ENCODE peak calls at places on chromosome 6, in four cellular contexts. L is progenitor cell of endocrine pancreas, T is AG10803, F is PC-3. J is an unnamed sample.
A peak's percentile ranks its signal among the peaks of the same experiment; 100 is the strongest.

GRCh38 chr6:167409689-167410088 is 84.8 kb downstream of the TTLL2 start:
- DNase-seq in L (no peak), T (no peak), F (no peak), J (no peak)

GRCh38 chr6:141291322-141291721 is 841.4 kb upstream of the GJE1 start:
- DNase-seq in L (no peak), T (no peak), F (peak; percentile 6), J (no peak)

GRCh38 chr6:17865798-17866725 is 121.4 kb downstream of the KIF13A start:
- DNase-seq in L (no peak), T (peak; percentile 92), F (peak; percentile 98), J (peak; percentile 64)

GRCh38 chr6:151847064-151847463 is 39.6 kb downstream of the ESR1 start:
- DNase-seq in L (peak; percentile 41), T (peak; percentile 39), F (peak; percentile 60), J (peak; percentile 27)

GRCh38 chr6:7541175-7542064 is at the start of gene DSP:
- DNase-seq in L (peak; percentile 82), T (peak; percentile 47), F (peak; percentile 86), J (peak; percentile 83)

GRCh38 chr6:105258816-105259215 is 79.0 kb upstream of the POPDC3 start:
- DNase-seq in L (no peak), T (no peak), F (no peak), J (peak; percentile 22)

GRCh38 chr6:43172127-43173007 is 1.3 kb downstream of the SRF start:
- DNase-seq in L (peak; percentile 42), T (no peak), F (peak; percentile 36), J (peak; percentile 71)

GRCh38 chr6:97138581-97138980 is 144.4 kb downstream of the MMS22L start:
- DNase-seq in L (no peak), T (no peak), F (no peak), J (no peak)

GRCh38 chr6:16930432-16930831 is 169.2 kb upstream of the ATXN1 start:
- DNase-seq in L (no peak), T (no peak), F (no peak), J (no peak)

GRCh38 chr6:127289934-127290333 is 23.3 kb downstream of the RNF146 start:
- DNase-seq in L (no peak), T (no peak), F (no peak), J (no peak)

GRCh38 chr6:33575211-33575610 is 4.9 kb downstream of the BAK1 start:
- DNase-seq in L (no peak), T (no peak), F (no peak), J (no peak)

GRCh38 chr6:33566182-33567084 is 13.6 kb downstream of the BAK1 start:
- DNase-seq in L (no peak), T (no peak), F (peak; percentile 61), J (no peak)

GRCh38 chr6:33568826-33569570 is 11.1 kb downstream of the BAK1 start:
- DNase-seq in L (no peak), T (no peak), F (no peak), J (no peak)

GRCh38 chr6:33571637-33572316 is 8.3 kb downstream of the BAK1 start:
- DNase-seq in L (no peak), T (no peak), F (no peak), J (no peak)

GRCh38 chr6:33570806-33571636 is 9.1 kb downstream of the BAK1 start:
- DNase-seq in L (peak; percentile 58), T (peak; percentile 60), F (peak; percentile 64), J (peak; percentile 89)
- TF ChIP-seq CTCF in L (no peak), T (no peak), F (no peak), J (no peak)

GRCh38 chr6:53960311-53960710 is 150.9 kb upstream of the MLIP start:
- DNase-seq in L (no peak), T (peak; percentile 67), F (peak; percentile 74), J (no peak)

GRCh38 chr6:53951383-53951782 is 156.6 kb downstream of the LRRC1 start:
- DNase-seq in L (no peak), T (no peak), F (no peak), J (no peak)

GRCh38 chr6:53956804-53957203 is 154.4 kb upstream of the MLIP start:
- DNase-seq in L (no peak), T (no peak), F (no peak), J (no peak)

GRCh38 chr6:53959717-53960116 is 151.5 kb upstream of the MLIP start:
- DNase-seq in L (no peak), T (peak; percentile 48), F (peak; percentile 78), J (no peak)

GRCh38 chr6:53956068-53956711 is 155.1 kb upstream of the MLIP start:
- DNase-seq in L (peak; percentile 44), T (peak; percentile 43), F (peak; percentile 89), J (peak; percentile 86)
- TF ChIP-seq CTCF in L (peak; percentile 78), T (peak; percentile 57), F (peak; percentile 94), J (peak; percentile 89)

DNA sequence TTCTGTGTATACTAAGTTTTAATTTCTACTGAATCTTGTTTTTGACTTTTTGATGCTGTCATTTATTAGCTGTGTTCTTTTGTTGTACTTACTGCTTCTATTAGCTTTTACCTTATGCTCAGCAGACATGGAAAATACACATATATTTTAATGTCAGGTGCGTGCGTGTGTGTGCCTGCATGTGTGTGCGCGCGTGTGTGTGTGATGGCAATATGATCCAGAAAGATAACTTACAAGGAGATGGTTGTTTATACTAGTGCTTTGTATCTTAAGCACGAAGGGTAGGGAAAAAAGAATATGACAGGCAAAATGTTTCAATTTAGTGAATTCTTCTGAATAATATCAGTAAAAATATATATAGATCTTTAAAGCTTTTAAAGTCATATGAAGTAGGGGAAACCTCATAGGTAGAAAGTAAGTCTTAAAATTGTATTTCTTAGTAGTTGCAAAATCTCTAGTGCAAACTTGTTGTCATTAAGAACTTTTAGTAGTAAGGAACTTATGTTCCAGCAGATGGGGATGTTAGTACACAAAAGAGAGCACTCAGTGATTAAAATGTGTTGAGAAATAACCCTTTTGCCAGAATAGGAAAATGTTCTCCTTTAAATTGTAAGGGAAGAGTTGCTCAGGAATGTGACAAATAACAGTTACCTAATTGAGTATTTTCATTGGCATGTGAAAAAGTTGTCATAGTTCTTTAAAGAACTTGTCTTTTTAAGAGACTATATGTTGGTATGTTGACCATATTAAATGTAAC is 13.2 kb downstream of the QKI start:
- DNase-seq in L (no peak), T (peak; percentile 88), F (peak; percentile 47), J (no peak)
- TF ChIP-seq CTCF in L (peak; percentile 51), T (peak; percentile 68), F (peak; percentile 54), J (no peak)

DNA sequence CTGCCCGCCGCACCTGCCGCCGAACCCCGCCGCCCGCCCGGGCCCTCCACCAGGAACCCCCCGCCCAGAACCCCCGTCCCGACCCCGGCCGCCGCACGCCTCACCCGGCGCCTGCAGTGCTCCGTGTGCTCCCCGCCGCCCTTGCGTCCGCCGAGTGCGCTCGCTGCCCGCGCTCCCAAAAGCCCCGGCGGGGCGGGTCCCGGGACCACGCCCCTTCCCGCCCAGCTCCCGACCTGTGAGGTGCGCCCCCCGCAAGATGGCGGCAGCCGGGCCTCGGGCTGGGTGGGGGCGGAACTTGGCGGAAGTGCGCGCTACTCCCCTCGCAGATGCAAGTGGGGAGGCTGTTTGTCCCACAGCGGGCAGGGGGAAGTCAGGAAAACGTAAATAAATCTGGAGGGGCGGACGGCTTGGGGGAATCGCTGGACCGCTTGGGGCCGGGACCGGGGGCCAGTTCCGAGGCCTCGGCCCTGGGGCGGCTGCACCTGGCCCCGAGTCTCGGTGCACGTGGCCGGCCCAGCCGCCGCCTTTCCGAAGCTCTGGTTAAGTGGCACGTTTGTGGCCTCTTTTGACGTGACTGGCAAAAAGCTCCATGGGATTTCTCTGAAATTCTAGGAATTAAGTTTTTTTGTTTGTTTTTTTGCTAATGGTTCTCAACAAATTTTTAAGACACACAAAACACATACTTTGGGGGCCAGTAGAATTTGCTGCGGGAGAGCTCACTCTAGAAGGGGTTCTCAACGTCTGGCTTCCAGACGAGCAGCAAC is at the start of gene EZR:
- DNase-seq in L (peak; percentile 64), T (peak; percentile 68), F (peak; percentile 81), J (peak; percentile 87)
- TF ChIP-seq CTCF in L (no peak), T (no peak), F (no peak), J (no peak)

DNA sequence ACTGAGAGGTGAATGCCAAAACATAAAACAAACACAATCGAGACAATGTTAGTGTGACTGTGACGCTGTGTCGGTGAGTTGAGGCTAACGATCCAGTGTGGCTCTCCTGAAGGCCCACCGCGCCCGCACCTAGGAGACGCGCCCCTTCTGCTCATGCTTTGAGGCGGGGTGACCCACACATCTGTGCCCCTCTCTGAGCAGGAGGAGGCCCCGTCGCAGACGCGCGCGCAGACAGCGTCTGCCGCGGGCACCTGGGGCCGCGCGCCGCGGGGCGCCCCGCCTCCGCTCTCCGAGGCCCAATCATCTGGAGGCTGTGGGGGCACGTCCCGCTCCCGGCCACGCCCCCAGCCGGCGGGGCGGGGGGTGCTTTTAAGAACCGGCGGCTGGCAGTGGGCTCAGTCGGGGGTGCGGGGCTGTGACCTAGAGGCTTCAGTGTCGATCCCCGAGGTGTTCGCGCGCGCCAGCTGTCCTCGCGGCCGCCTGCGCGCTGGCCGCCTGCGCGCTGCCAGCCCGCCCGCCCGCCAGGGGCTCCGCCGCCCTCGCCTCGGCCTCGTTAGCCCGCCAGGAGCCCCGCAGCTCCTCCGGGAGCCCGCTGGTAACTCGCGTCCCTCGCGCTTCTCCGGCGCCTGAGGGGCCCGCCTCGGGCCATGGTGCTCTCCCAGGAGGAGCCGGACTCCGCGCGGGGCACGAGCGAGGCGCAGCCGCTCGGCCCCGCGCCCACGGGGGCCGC is at the start of gene SLC16A10:
- DNase-seq in L (peak; percentile 83), T (no peak), F (peak; percentile 49), J (peak; percentile 73)
- TF ChIP-seq CTCF in L (no peak), T (no peak), F (no peak), J (no peak)

DNA sequence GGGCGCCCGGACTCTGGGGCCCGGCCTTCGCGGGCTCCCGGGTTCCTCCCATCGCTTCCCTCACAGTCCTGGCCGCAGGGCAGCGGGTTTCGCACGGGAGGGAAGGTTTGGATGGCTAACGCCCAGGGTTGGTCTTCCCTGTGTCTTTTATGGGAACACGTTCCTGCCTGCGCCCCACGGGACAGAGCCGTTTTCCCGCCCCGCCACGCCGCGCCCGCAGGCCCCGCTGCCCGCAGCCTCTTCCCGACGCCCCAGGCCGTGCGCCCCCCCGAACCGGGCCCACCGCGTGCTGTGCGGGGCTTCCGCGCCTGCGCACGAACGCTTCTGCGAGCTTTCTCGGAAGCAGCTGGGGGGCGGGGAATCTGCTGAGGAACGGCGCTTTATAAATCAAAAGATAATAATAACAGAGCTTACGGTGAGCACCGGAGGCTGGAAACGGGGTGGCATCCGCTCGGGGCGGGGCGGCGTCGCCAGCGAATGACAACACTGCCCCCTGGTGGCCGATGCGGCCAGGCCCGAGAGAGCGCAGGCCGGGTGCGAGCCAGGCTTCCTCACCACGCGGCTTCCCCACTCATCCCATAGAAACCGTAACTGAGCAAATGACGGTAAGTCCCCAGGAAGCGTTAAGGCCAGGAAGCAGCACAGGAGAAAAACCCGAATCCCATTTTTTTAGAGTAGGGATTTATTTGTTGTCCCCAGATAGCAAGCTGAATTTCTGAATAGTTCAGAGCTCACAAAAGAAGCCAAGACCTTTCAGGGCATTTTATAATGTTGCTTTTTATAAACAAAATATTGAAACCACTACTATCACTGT is 116.4 kb downstream of the MYLK4 start:
- DNase-seq in L (peak; percentile 75), T (peak; percentile 70), F (peak; percentile 90), J (peak; percentile 86)
- TF ChIP-seq CTCF in L (peak; percentile 99), T (peak; percentile 81), F (peak; percentile 94), J (peak; percentile 93)